ENCODE peak calls at places on chromosomes 1 and 21, in four cellular contexts. U is nephron progenitor cell, L is dorsolateral prefrontal cortex, K is KG1. Z is an unnamed sample.

GRCh38 chr1:93588206-93588605 is 93.4 kb downstream of the BCAR3 start:
- DNase-seq in U (no peak), L (no peak), K (peak), Z (no peak)

GRCh38 chr1:238606896-238607295 is 716.2 kb upstream of the ZP4 start:
- DNase-seq in U (no peak), L (no peak), K (peak), Z (no peak)

GRCh38 chr1:5918275-5918649 is 74.0 kb downstream of the NPHP4 start:
- DNase-seq in U (no peak), L (no peak), K (no peak), Z (no peak)

GRCh38 chr21:42003051-42003461 is 7.1 kb downstream of the ZBTB21 start:
- DNase-seq in U (no peak), L (no peak), K (no peak), Z (no peak)

GRCh38 chr1:164578474-164579200 is 19.7 kb downstream of the PBX1 start:
- DNase-seq in U (no peak), L (no peak), K (no peak), Z (no peak)

GRCh38 chr1:25815208-25816111 is 4.3 kb upstream of the MTFR1L start:
- DNase-seq in U (no peak), L (no peak), K (no peak), Z (no peak)

GRCh38 chr1:178397678-178398077 is 99.1 kb downstream of the CLEC20A start:
- DNase-seq in U (no peak), L (no peak), K (no peak), Z (no peak)

GRCh38 chr1:150567717-150568561 is 11.5 kb downstream of the MCL1 start:
- DNase-seq in U (peak), L (peak), K (no peak), Z (peak)

GRCh38 chr1:37239225-37239740 is 205.0 kb upstream of the GRIK3 start:
- DNase-seq in U (no peak), L (no peak), K (no peak), Z (no peak)

Z was measured in CD4-positive, alpha-beta memory T cell.